ENCODE peak calls at places on chromosome 2, in nine cellular contexts. Z is activated CD4-positive, alpha-beta T cell treated with anti-CD3 and anti-CD28 coated beads, Interleukin-2, amount 10 ng/mL, durations not matched to agents 7 days and 5 days; Q is iris pigment epithelial cell; P is NCI-H510A; K is ELR; N is SW480; D is RKO; T is occipital lobe; B is sigmoid colon. E is an unnamed sample.

GRCh38 chr2:19746611-19747309 is 155.0 kb downstream of the TTC32 start:
- DNase-seq in Z (no peak), Q (peak), P (no peak), K (peak), N (peak), D (no peak), T (no peak), B (no peak), E (peak)

GRCh38 chr2:198098918-198099317 is 294.5 kb downstream of the PLCL1 start:
- DNase-seq in Z (no peak), Q (no peak), P (no peak), K (peak), N (no peak), D (peak), T (peak), B (no peak), E (no peak)

GRCh38 chr2:232527905-232528470 is 2.0 kb downstream of the CHRND start:
- DNase-seq in Z (no peak), Q (no peak), P (no peak), K (no peak), N (no peak), D (no peak), T (no peak), B (no peak), E (no peak)

GRCh38 chr2:236174608-236175001 is 6.4 kb upstream of the GBX2 start:
- DNase-seq in Z (no peak), Q (no peak), P (no peak), K (no peak), N (no peak), D (no peak), T (no peak), B (no peak), E (no peak)

GRCh38 chr2:10787176-10787968 is 25.2 kb downstream of the PDIA6 start:
- DNase-seq in Z (peak), Q (no peak), P (no peak), K (peak), N (no peak), D (no peak), T (no peak), B (no peak), E (peak)

GRCh38 chr2:178426388-178426787 is 24.6 kb downstream of the PRKRA start:
- DNase-seq in Z (no peak), Q (peak), P (no peak), K (no peak), N (no peak), D (no peak), T (no peak), B (no peak), E (no peak)

GRCh38 chr2:222919841-222920609 is 59.2 kb downstream of the ACSL3 start:
- DNase-seq in Z (no peak), Q (peak), P (no peak), K (peak), N (no peak), D (peak), T (no peak), B (no peak), E (peak)

GRCh38 chr2:171160119-171160629 is 519 bp downstream of the TLK1 start:
- DNase-seq in Z (peak), Q (peak), P (peak), K (peak), N (peak), D (peak), T (peak), B (peak), E (peak)